ENCODE peak calls at places on chromosome 18, in six cellular contexts. W, Z, V, P, A and I are unnamed samples.

GRCh38 chr18:62586781-62587487 is 64.1 kb downstream of the ZCCHC2 start:
- DNase-seq in W (no peak), Z (no peak), V (no peak), P (peak), A (no peak), I (no peak)

GRCh38 chr18:35935805-35936204 is 36.7 kb upstream of the RMP24 start:
- DNase-seq in W (no peak), Z (no peak), V (no peak), P (no peak), A (no peak), I (no peak)

GRCh38 chr18:2965797-2966196 is 47.1 kb downstream of the LPIN2 start:
- DNase-seq in W (no peak), Z (no peak), V (no peak), P (no peak), A (no peak), I (no peak)

GRCh38 chr18:73893879-73894278 is 253.8 kb downstream of the FBXO15 start:
- DNase-seq in W (peak), Z (no peak), V (no peak), P (no peak), A (no peak), I (peak)

GRCh38 chr18:56505971-56506370 is 132.4 kb downstream of the TXNL1 start:
- DNase-seq in W (no peak), Z (no peak), V (no peak), P (no peak), A (no peak), I (no peak)

GRCh38 chr18:79975985-79976680 is 11.7 kb downstream of the HSBP1L1 start:
- DNase-seq in W (no peak), Z (no peak), V (no peak), P (no peak), A (no peak), I (no peak)

GRCh38 chr18:37452015-37452414 is 113.6 kb downstream of the CELF4 start:
- DNase-seq in W (no peak), Z (no peak), V (no peak), P (no peak), A (no peak), I (no peak)

GRCh38 chr18:58041633-58042032 is 2.4 kb upstream of the NEDD4L start:
- DNase-seq in W (no peak), Z (no peak), V (no peak), P (no peak), A (no peak), I (peak)

GRCh38 chr18:32803571-32803970 is 30.7 kb upstream of the KLHL14 start:
- DNase-seq in W (no peak), Z (no peak), V (no peak), P (no peak), A (no peak), I (no peak)

GRCh38 chr18:27017901-27018500 is 152.5 kb upstream of the AQP4 start:
- DNase-seq in W (no peak), Z (no peak), V (no peak), P (no peak), A (no peak), I (no peak)

GRCh38 chr18:30481871-30482270 is 560.7 kb downstream of the DSC3 start:
- DNase-seq in W (no peak), Z (no peak), V (no peak), P (no peak), A (no peak), I (no peak)

GRCh38 chr18:35728676-35729075 is 147.1 kb downstream of the GALNT1 start:
- DNase-seq in W (no peak), Z (no peak), V (no peak), P (no peak), A (no peak), I (no peak)

GRCh38 chr18:78632111-78632541 is 347.5 kb upstream of the SALL3 start:
- DNase-seq in W (no peak), Z (no peak), V (peak), P (no peak), A (no peak), I (no peak)

GRCh38 chr18:80246656-80247402 is 485 bp downstream of the PARD6G start:
- DNase-seq in W (no peak), Z (no peak), V (no peak), P (no peak), A (no peak), I (peak)

GRCh38 chr18:78774741-78775141 is 204.9 kb upstream of the SALL3 start:
- DNase-seq in W (no peak), Z (peak), V (peak), P (no peak), A (no peak), I (no peak)

GRCh38 chr18:46677609-46678470 is 20.8 kb upstream of the LOXHD1 start:
- DNase-seq in W (no peak), Z (no peak), V (no peak), P (no peak), A (no peak), I (no peak)

GRCh38 chr18:596288-596881 is 403 bp upstream of the CLUL1 start:
- DNase-seq in W (peak), Z (no peak), V (no peak), P (peak), A (no peak), I (no peak)

GRCh38 chr18:3104190-3105054 is 91.5 kb upstream of the LPIN2 start:
- DNase-seq in W (no peak), Z (no peak), V (no peak), P (no peak), A (no peak), I (no peak)

GRCh38 chr18:35888329-35888728 is 84.2 kb upstream of the RMP24 start:
- DNase-seq in W (no peak), Z (no peak), V (no peak), P (no peak), A (no peak), I (no peak)

GRCh38 chr18:79574938-79575525 is 104.6 kb upstream of the CTDP1 start:
- DNase-seq in W (no peak), Z (peak), V (peak), P (no peak), A (peak), I (no peak)

GRCh38 chr18:68843467-68844089 is 45.7 kb downstream of the CCDC102B start:
- DNase-seq in W (no peak), Z (no peak), V (no peak), P (no peak), A (no peak), I (no peak)